ENCODE peak calls at places on chromosomes 11 and 22, in nine cellular contexts. One of them, this sample, is unnamed.

GRCh38 chr11:93773045-93773477 is 11.0 kb upstream of the MED17 start:
- DNase-seq in stimulated activated CD8-positive, alpha-beta memory T cell treated with anti-CD3 and anti-CD28 coated beads, Interleukin-15, amount 100 ng/mL, for 1 hour: no peak
- DNase-seq in DMS79: no peak
- DNase-seq in EH: no peak
- DNase-seq in SW 1271: no peak
- DNase-seq in caudate nucleus: no peak
- DNase-seq in stimulated activated naive CD4-positive, alpha-beta T cell: no peak
- DNase-seq in CD8-positive, alpha-beta memory T cell: no peak
- DNase-seq in NCI-H460: no peak
- DNase-seq in this sample: no peak

GRCh38 chr11:38460901-38461300 is 1862.9 kb upstream of the RAG2 start:
- DNase-seq in CD8-positive, alpha-beta memory T cell: no peak
- DNase-seq in DMS79: no peak
- DNase-seq in stimulated activated naive CD4-positive, alpha-beta T cell: no peak
- DNase-seq in SW 1271: no peak
- DNase-seq in stimulated activated CD8-positive, alpha-beta memory T cell treated with anti-CD3 and anti-CD28 coated beads, Interleukin-15, amount 100 ng/mL, for 1 hour: no peak
- DNase-seq in NCI-H460: no peak
- DNase-seq in EH: peak; percentile 80
- DNase-seq in caudate nucleus: no peak
- DNase-seq in this sample: no peak

GRCh38 chr11:132681971-132682370 is 850.3 kb downstream of the OPCML start:
- DNase-seq in SW 1271: no peak
- DNase-seq in EH: peak; percentile 21
- DNase-seq in stimulated activated CD8-positive, alpha-beta memory T cell treated with anti-CD3 and anti-CD28 coated beads, Interleukin-15, amount 100 ng/mL, for 1 hour: no peak
- DNase-seq in NCI-H460: no peak
- DNase-seq in caudate nucleus: no peak
- DNase-seq in CD8-positive, alpha-beta memory T cell: no peak
- DNase-seq in DMS79: no peak
- DNase-seq in stimulated activated naive CD4-positive, alpha-beta T cell: no peak
- DNase-seq in this sample: no peak

GRCh38 chr11:35006389-35007128 is 90.1 kb downstream of the PDHX start:
- DNase-seq in DMS79: no peak
- DNase-seq in stimulated activated CD8-positive, alpha-beta memory T cell treated with anti-CD3 and anti-CD28 coated beads, Interleukin-15, amount 100 ng/mL, for 1 hour: no peak
- DNase-seq in stimulated activated naive CD4-positive, alpha-beta T cell: no peak
- DNase-seq in caudate nucleus: no peak
- DNase-seq in SW 1271: no peak
- DNase-seq in EH: no peak
- DNase-seq in NCI-H460: no peak
- DNase-seq in CD8-positive, alpha-beta memory T cell: no peak
- DNase-seq in this sample: no peak

GRCh38 chr11:6357222-6357621 is 33.1 kb upstream of the SMPD1 start:
- DNase-seq in EH: peak; percentile 95
- DNase-seq in CD8-positive, alpha-beta memory T cell: no peak
- DNase-seq in stimulated activated CD8-positive, alpha-beta memory T cell treated with anti-CD3 and anti-CD28 coated beads, Interleukin-15, amount 100 ng/mL, for 1 hour: no peak
- DNase-seq in NCI-H460: no peak
- DNase-seq in SW 1271: no peak
- DNase-seq in stimulated activated naive CD4-positive, alpha-beta T cell: no peak
- DNase-seq in DMS79: no peak
- DNase-seq in caudate nucleus: peak; percentile 69
- DNase-seq in this sample: no peak

GRCh38 chr11:19845633-19846032 is 133.0 kb downstream of the NAV2 start:
- DNase-seq in stimulated activated CD8-positive, alpha-beta memory T cell treated with anti-CD3 and anti-CD28 coated beads, Interleukin-15, amount 100 ng/mL, for 1 hour: no peak
- DNase-seq in EH: no peak
- DNase-seq in NCI-H460: no peak
- DNase-seq in caudate nucleus: no peak
- DNase-seq in DMS79: no peak
- DNase-seq in CD8-positive, alpha-beta memory T cell: no peak
- DNase-seq in SW 1271: no peak
- DNase-seq in stimulated activated naive CD4-positive, alpha-beta T cell: no peak
- DNase-seq in this sample: no peak

GRCh38 chr22:31099386-31099785 is 8.0 kb downstream of the SELENOM start:
- DNase-seq in stimulated activated naive CD4-positive, alpha-beta T cell: no peak
- DNase-seq in stimulated activated CD8-positive, alpha-beta memory T cell treated with anti-CD3 and anti-CD28 coated beads, Interleukin-15, amount 100 ng/mL, for 1 hour: no peak
- DNase-seq in caudate nucleus: no peak
- DNase-seq in EH: peak; percentile 44
- DNase-seq in NCI-H460: no peak
- DNase-seq in DMS79: no peak
- DNase-seq in CD8-positive, alpha-beta memory T cell: no peak
- DNase-seq in SW 1271: no peak
- DNase-seq in this sample: no peak

GRCh38 chr11:75536786-75537629 is 11.3 kb upstream of the GDPD5 start:
- DNase-seq in EH: peak; percentile 25
- DNase-seq in caudate nucleus: no peak
- DNase-seq in CD8-positive, alpha-beta memory T cell: no peak
- DNase-seq in stimulated activated naive CD4-positive, alpha-beta T cell: no peak
- DNase-seq in stimulated activated CD8-positive, alpha-beta memory T cell treated with anti-CD3 and anti-CD28 coated beads, Interleukin-15, amount 100 ng/mL, for 1 hour: no peak
- DNase-seq in SW 1271: no peak
- DNase-seq in NCI-H460: no peak
- DNase-seq in DMS79: no peak
- DNase-seq in this sample: no peak

GRCh38 chr11:118791961-118792578 is 1.1 kb upstream of the DDX6 start:
- DNase-seq in caudate nucleus: no peak
- DNase-seq in EH: no peak
- DNase-seq in NCI-H460: no peak
- DNase-seq in stimulated activated naive CD4-positive, alpha-beta T cell: no peak
- DNase-seq in stimulated activated CD8-positive, alpha-beta memory T cell treated with anti-CD3 and anti-CD28 coated beads, Interleukin-15, amount 100 ng/mL, for 1 hour: no peak
- DNase-seq in DMS79: no peak
- DNase-seq in SW 1271: no peak
- DNase-seq in CD8-positive, alpha-beta memory T cell: peak; percentile 49
- DNase-seq in this sample: no peak

GRCh38 chr22:50550395-50550794 is 4.7 kb downstream of the KLHDC7B start:
- DNase-seq in EH: no peak
- DNase-seq in stimulated activated naive CD4-positive, alpha-beta T cell: no peak
- DNase-seq in CD8-positive, alpha-beta memory T cell: no peak
- DNase-seq in DMS79: no peak
- DNase-seq in stimulated activated CD8-positive, alpha-beta memory T cell treated with anti-CD3 and anti-CD28 coated beads, Interleukin-15, amount 100 ng/mL, for 1 hour: no peak
- DNase-seq in SW 1271: no peak
- DNase-seq in NCI-H460: no peak
- DNase-seq in caudate nucleus: no peak
- DNase-seq in this sample: no peak

GRCh38 chr11:123690490-123690889 is 36.1 kb upstream of the SCN3B start:
- DNase-seq in SW 1271: no peak
- DNase-seq in NCI-H460: peak; percentile 11
- DNase-seq in caudate nucleus: peak; percentile 61
- DNase-seq in CD8-positive, alpha-beta memory T cell: no peak
- DNase-seq in stimulated activated CD8-positive, alpha-beta memory T cell treated with anti-CD3 and anti-CD28 coated beads, Interleukin-15, amount 100 ng/mL, for 1 hour: no peak
- DNase-seq in DMS79: no peak
- DNase-seq in stimulated activated naive CD4-positive, alpha-beta T cell: no peak
- DNase-seq in EH: peak; percentile 41
- DNase-seq in this sample: no peak

GRCh38 chr22:28952857-28953256 is 69.5 kb downstream of the ZNRF3 start:
- DNase-seq in EH: peak; percentile 44
- DNase-seq in caudate nucleus: no peak
- DNase-seq in stimulated activated naive CD4-positive, alpha-beta T cell: no peak
- DNase-seq in SW 1271: no peak
- DNase-seq in stimulated activated CD8-positive, alpha-beta memory T cell treated with anti-CD3 and anti-CD28 coated beads, Interleukin-15, amount 100 ng/mL, for 1 hour: no peak
- DNase-seq in NCI-H460: no peak
- DNase-seq in CD8-positive, alpha-beta memory T cell: no peak
- DNase-seq in DMS79: no peak
- DNase-seq in this sample: no peak

GRCh38 chr22:25942126-25942988 is 200.4 kb downstream of the MYO18B start:
- DNase-seq in EH: no peak
- DNase-seq in caudate nucleus: no peak
- DNase-seq in CD8-positive, alpha-beta memory T cell: no peak
- DNase-seq in SW 1271: no peak
- DNase-seq in stimulated activated CD8-positive, alpha-beta memory T cell treated with anti-CD3 and anti-CD28 coated beads, Interleukin-15, amount 100 ng/mL, for 1 hour: no peak
- DNase-seq in DMS79: no peak
- DNase-seq in stimulated activated naive CD4-positive, alpha-beta T cell: no peak
- DNase-seq in NCI-H460: no peak
- DNase-seq in this sample: no peak

GRCh38 chr11:77884186-77884828 is 63.4 kb downstream of the AAMDC start:
- DNase-seq in DMS79: no peak
- DNase-seq in stimulated activated CD8-positive, alpha-beta memory T cell treated with anti-CD3 and anti-CD28 coated beads, Interleukin-15, amount 100 ng/mL, for 1 hour: no peak
- DNase-seq in EH: peak; percentile 76
- DNase-seq in stimulated activated naive CD4-positive, alpha-beta T cell: no peak
- DNase-seq in SW 1271: no peak
- DNase-seq in CD8-positive, alpha-beta memory T cell: no peak
- DNase-seq in NCI-H460: no peak
- DNase-seq in caudate nucleus: no peak
- DNase-seq in this sample: no peak

GRCh38 chr11:2691991-2692841 is 7.6 kb downstream of the KCNQ1OT1 start:
- DNase-seq in stimulated activated naive CD4-positive, alpha-beta T cell: no peak
- DNase-seq in EH: no peak
- DNase-seq in stimulated activated CD8-positive, alpha-beta memory T cell treated with anti-CD3 and anti-CD28 coated beads, Interleukin-15, amount 100 ng/mL, for 1 hour: no peak
- DNase-seq in SW 1271: no peak
- DNase-seq in caudate nucleus: no peak
- DNase-seq in CD8-positive, alpha-beta memory T cell: no peak
- DNase-seq in DMS79: no peak
- DNase-seq in NCI-H460: no peak
- DNase-seq in this sample: no peak

GRCh38 chr11:115761348-115761747 is 257.1 kb upstream of the CADM1 start:
- DNase-seq in EH: no peak
- DNase-seq in DMS79: no peak
- DNase-seq in stimulated activated CD8-positive, alpha-beta memory T cell treated with anti-CD3 and anti-CD28 coated beads, Interleukin-15, amount 100 ng/mL, for 1 hour: no peak
- DNase-seq in stimulated activated naive CD4-positive, alpha-beta T cell: no peak
- DNase-seq in NCI-H460: no peak
- DNase-seq in caudate nucleus: no peak
- DNase-seq in CD8-positive, alpha-beta memory T cell: no peak
- DNase-seq in SW 1271: no peak
- DNase-seq in this sample: no peak

GRCh38 chr11:83195176-83195531 is 1.6 kb downstream of the ANKRD42 start:
- DNase-seq in caudate nucleus: no peak
- DNase-seq in stimulated activated naive CD4-positive, alpha-beta T cell: no peak
- DNase-seq in EH: peak; percentile 22
- DNase-seq in CD8-positive, alpha-beta memory T cell: no peak
- DNase-seq in NCI-H460: no peak
- DNase-seq in stimulated activated CD8-positive, alpha-beta memory T cell treated with anti-CD3 and anti-CD28 coated beads, Interleukin-15, amount 100 ng/mL, for 1 hour: no peak
- DNase-seq in DMS79: no peak
- DNase-seq in SW 1271: no peak
- DNase-seq in this sample: peak; percentile 30

This sample was measured in naive thymus-derived CD4-positive, alpha-beta T cell.